ENCODE peak calls at places on chromosomes 7 and 10, in seven cellular contexts. L, Q, S, C, I, H and E are unnamed samples.

GRCh38 chr7:29086545-29086944 is 59.8 kb downstream of the CPVL start:
- DNase-seq in I (no peak), C (no peak), Q (no peak), S (no peak), L (no peak), H (no peak), E (no peak)

GRCh38 chr10:97798958-97799565 is 27.3 kb upstream of the SFRP5 start:
- DNase-seq in L (no peak), S (no peak), I (no peak), Q (no peak), C (no peak), H (no peak), E (no peak)

GRCh38 chr10:131577786-131578471 is 266.4 kb upstream of the TCERG1L start:
- DNase-seq in I (no peak), H (no peak), Q (no peak), C (no peak), S (no peak), L (no peak), E (no peak)

GRCh38 chr7:29084832-29085231 is 61.5 kb downstream of the CPVL start:
- DNase-seq in C (no peak), S (no peak), H (no peak), Q (no peak), I (no peak), L (no peak), E (no peak)

GRCh38 chr10:29783211-29783947 is 148.6 kb upstream of the SVIL start:
- DNase-seq in I (no peak), S (no peak), H (no peak), C (no peak), Q (no peak), L (no peak), E (no peak)

GRCh38 chr10:104304927-104305326 is 33.3 kb downstream of the ITPRIP start:
- DNase-seq in I (no peak), S (no peak), C (no peak), Q (no peak), H (no peak), L (no peak), E (no peak)

GRCh38 chr7:1767524-1767923 is 97.4 kb downstream of the ELFN1 start:
- DNase-seq in I (no peak), Q (no peak), S (peak; percentile 68), L (no peak), C (peak; percentile 10), H (no peak), E (peak; percentile 14)

GRCh38 chr7:31102973-31103850 is 51.1 kb downstream of the ADCYAP1R1 start:
- DNase-seq in I (no peak), H (no peak), L (no peak), Q (no peak), S (no peak), C (no peak), E (no peak)

GRCh38 chr10:102220612-102221011 is 5.5 kb upstream of the ELOVL3 start:
- DNase-seq in C (no peak), S (no peak), L (no peak), Q (no peak), I (no peak), H (no peak), E (no peak)

GRCh38 chr10:132163278-132163765 is 23.4 kb upstream of the DPYSL4 start:
- DNase-seq in L (no peak), S (peak; percentile 86), C (peak; percentile 79), I (no peak), H (peak; percentile 75), Q (no peak), E (no peak)

GRCh38 chr10:124723826-124724225 is 20.4 kb downstream of the FAM53B start:
- DNase-seq in Q (no peak), C (no peak), S (no peak), I (no peak), H (no peak), L (no peak), E (no peak)

GRCh38 chr10:124725791-124726190 is 18.4 kb downstream of the FAM53B start:
- DNase-seq in H (no peak), I (no peak), Q (no peak), S (no peak), L (no peak), C (no peak), E (no peak)

GRCh38 chr10:124722812-124723783 is 21.1 kb downstream of the FAM53B start:
- DNase-seq in L (no peak), Q (peak; percentile 66), H (no peak), C (no peak), I (no peak), S (no peak), E (no peak)

GRCh38 chr10:124725171-124725631 is 19.0 kb downstream of the FAM53B start:
- DNase-seq in C (no peak), I (no peak), Q (no peak), S (no peak), H (no peak), L (no peak), E (no peak)

DNA sequence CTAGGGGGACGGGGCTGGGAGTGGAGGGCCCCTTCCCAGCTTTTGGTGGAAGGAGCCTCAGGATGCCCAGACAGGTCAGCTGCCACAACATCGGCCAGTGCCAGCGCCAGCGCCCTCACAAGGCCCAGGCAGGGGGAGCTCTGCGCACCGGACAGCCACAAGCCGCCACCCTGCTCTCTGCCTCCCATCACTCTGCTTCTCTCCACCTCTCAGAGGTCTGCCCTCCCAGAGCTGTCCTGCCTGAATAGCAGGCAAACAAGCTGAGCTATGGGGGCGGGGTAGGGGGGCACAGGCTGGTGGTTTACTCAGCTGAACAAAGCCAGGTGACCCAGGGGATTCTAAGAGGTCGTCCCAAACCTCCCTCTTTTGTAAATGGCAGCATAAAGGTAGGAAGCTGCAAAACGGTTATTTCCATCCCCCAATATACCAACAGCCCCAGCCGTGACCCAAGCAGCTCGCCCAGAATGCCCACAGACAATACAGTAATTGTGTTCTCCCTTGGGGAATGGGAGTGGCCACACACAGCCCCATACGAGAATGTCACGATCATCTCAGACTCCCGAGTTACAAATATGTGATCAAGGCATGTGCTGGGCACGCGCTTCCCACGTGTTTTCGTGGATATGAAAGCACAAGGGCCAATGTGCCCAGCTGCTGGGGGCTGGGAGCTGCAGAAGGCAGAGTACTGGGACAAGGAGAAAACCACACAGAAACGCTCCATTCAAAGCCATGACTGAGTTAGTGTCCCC is 19.7 kb downstream of the FAM53B start:
- DNase-seq in C (no peak), Q (no peak), I (no peak), L (no peak), H (no peak), S (no peak), E (no peak)
- H3K4me1 ChIP-seq in C (peaks cover 18% of the 10 kb centered on the region), Q (peaks cover 38% of the 10 kb centered on the region), I (no peaks in the 10 kb centered on the region), L (peaks cover 36% of the 10 kb centered on the region), H (no peaks in the 10 kb centered on the region), S (no peaks in the 10 kb centered on the region), E (no peaks in the 10 kb centered on the region)

GRCh38 chr10:69318997-69319727 is 40.9 kb downstream of the HK1 start:
- DNase-seq in S (peak; percentile 68), H (peak; percentile 38), Q (peak; percentile 81), L (peak; percentile 71), C (no peak), I (peak; percentile 75), E (no peak)

GRCh38 chr10:69317175-69318086 is 39.1 kb downstream of the HK1 start:
- DNase-seq in L (no peak), H (no peak), I (peak; percentile 23), S (no peak), C (no peak), Q (no peak), E (peak; percentile 59)

GRCh38 chr10:69316313-69317059 is 38.2 kb downstream of the HK1 start:
- DNase-seq in C (no peak), Q (peak; percentile 36), H (no peak), L (peak; percentile 57), S (no peak), I (peak; percentile 49), E (no peak)

GRCh38 chr10:69319911-69320316 is 41.6 kb downstream of the HK1 start:
- DNase-seq in I (no peak), H (no peak), Q (peak; percentile 17), C (no peak), L (no peak), S (peak; percentile 36), E (no peak)

GRCh38 chr10:69318087-69318996 is 40.0 kb downstream of the HK1 start:
- DNase-seq in H (peak; percentile 97), I (peak; percentile 95), S (peak; percentile 99), C (peak; percentile 59), Q (peak; percentile 81), L (peak; percentile 93), E (peak; percentile 92)
- H3K4me1 ChIP-seq in H (peaks cover 42% of the 10 kb centered on the region), I (peaks cover 64% of the 10 kb centered on the region), S (peaks cover 22% of the 10 kb centered on the region), C (peaks cover 35% of the 10 kb centered on the region), Q (no peaks in the 10 kb centered on the region), L (peaks cover 38% of the 10 kb centered on the region), E (peaks cover 48% of the 10 kb centered on the region)

GRCh38 chr7:102840404-102840803 is 72.4 kb upstream of the LRRC17 start:
- DNase-seq in C (no peak), H (no peak), I (no peak), L (no peak), Q (no peak), S (no peak), E (no peak)

GRCh38 chr7:102834999-102835398 is 77.8 kb upstream of the LRRC17 start:
- DNase-seq in S (no peak), I (peak; percentile 7), L (no peak), C (peak; percentile 60), H (peak; percentile 36), Q (no peak), E (no peak)

GRCh38 chr7:102836977-102837376 is 75.8 kb upstream of the LRRC17 start:
- DNase-seq in H (no peak), I (no peak), S (no peak), L (no peak), Q (no peak), C (no peak), E (no peak)

GRCh38 chr7:102836206-102836938 is 76.4 kb upstream of the LRRC17 start:
- DNase-seq in S (no peak), L (peak; percentile 30), I (peak; percentile 7), C (peak; percentile 24), Q (no peak), H (peak; percentile 26), E (no peak)

GRCh38 chr7:102837802-102838201 is 75.0 kb upstream of the LRRC17 start:
- DNase-seq in L (no peak), H (no peak), I (no peak), C (no peak), S (no peak), Q (no peak), E (no peak)
- H3K4me1 ChIP-seq in L (peaks cover 25% of the 10 kb centered on the region), H (peaks cover 39% of the 10 kb centered on the region), I (peaks cover 19% of the 10 kb centered on the region), C (peaks cover 28% of the 10 kb centered on the region), S (peaks cover 35% of the 10 kb centered on the region), Q (peaks cover 5% of the 10 kb centered on the region), E (no peaks in the 10 kb centered on the region)

DNA sequence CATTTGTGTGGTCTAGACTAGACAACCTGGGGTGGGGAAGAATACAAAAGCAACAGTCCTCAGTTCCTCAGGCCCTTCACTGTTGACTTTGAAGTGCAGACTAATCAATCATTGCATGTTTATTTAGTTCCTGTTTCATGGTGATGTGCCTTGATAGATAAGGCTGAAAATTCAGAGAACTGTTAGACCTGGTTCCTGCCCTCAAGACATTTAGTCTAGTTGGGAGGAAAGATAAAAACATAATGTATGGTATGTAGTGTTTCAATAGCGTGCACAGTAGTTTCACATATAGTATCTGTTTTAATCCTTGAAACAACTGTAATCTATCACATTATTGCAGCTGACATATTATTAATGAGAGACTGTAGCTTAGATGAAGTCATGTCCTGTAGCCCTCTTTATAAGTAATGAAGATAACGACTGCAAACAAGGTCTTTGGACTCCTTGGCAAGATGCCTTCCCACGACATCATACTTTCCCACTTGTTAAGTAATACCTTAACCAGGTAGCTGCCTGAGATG is 124.0 kb downstream of the CELF2 start:
- DNase-seq in Q (no peak), L (peak; percentile 79), C (no peak), H (no peak), S (no peak), I (no peak), E (peak; percentile 55)
- H3K4me1 ChIP-seq in Q (no peaks in the 10 kb centered on the region), L (peaks cover 13% of the 10 kb centered on the region), C (no peaks in the 10 kb centered on the region), H (no peaks in the 10 kb centered on the region), S (no peaks in the 10 kb centered on the region), I (no peaks in the 10 kb centered on the region), E (peaks cover 16% of the 10 kb centered on the region)